ENCODE peak calls at places on chromosomes 7 and 10, in nine cellular contexts. Q is psoas muscle; I is right atrium auricular region; E is stomach; N is left ventricle myocardium inferior; Z is CD4-positive, alpha-beta memory T cell; J is tibial nerve; C is endothelial cell of umbilical vein; G is cardiac muscle cell. P is an unnamed sample.

GRCh38 chr10:22805304-22805703 is 90.9 kb upstream of the PIP4K2A start:
- DNase-seq in Q (no peak), I (no peak), E (no peak), N (no peak), Z (no peak), J (no peak), C (peak; percentile 31), G (peak; percentile 39), P (no peak)

GRCh38 chr10:81018898-81019890 is 481.5 kb downstream of the SH2D4B start:
- DNase-seq in Q (no peak), I (no peak), E (no peak), N (no peak), Z (peak; percentile 6), J (no peak), C (peak; percentile 53), G (peak; percentile 65), P (peak; percentile 70)

GRCh38 chr7:106693659-106694353 is 32.8 kb upstream of the CCDC71L start:
- DNase-seq in Q (no peak), I (no peak), E (no peak), N (no peak), Z (no peak), J (no peak), C (no peak), G (no peak), P (peak; percentile 31)

GRCh38 chr10:8189458-8189857 is 135.0 kb downstream of the GATA3 start:
- DNase-seq in Q (no peak), I (no peak), E (no peak), N (no peak), Z (no peak), J (no peak), C (no peak), G (no peak), P (no peak)

GRCh38 chr7:37524807-37525206 is 76.1 kb upstream of the ELMO1 start:
- DNase-seq in Q (no peak), I (no peak), E (no peak), N (no peak), Z (no peak), J (no peak), C (no peak), G (no peak), P (no peak)

GRCh38 chr10:33483124-33483794 is 148.8 kb upstream of the NRP1 start:
- DNase-seq in Q (no peak), I (no peak), E (no peak), N (no peak), Z (no peak), J (no peak), C (no peak), G (no peak), P (no peak)

GRCh38 chr7:132815696-132816334 is 239.5 kb upstream of the PLXNA4 start:
- DNase-seq in Q (no peak), I (no peak), E (no peak), N (no peak), Z (no peak), J (no peak), C (peak; percentile 49), G (peak; percentile 29), P (no peak)

GRCh38 chr10:36880898-36881297 is 244.5 kb upstream of the ANKRD30A start:
- DNase-seq in Q (no peak), I (no peak), E (no peak), N (no peak), Z (no peak), J (no peak), C (peak; percentile 20), G (peak; percentile 44), P (no peak)

GRCh38 chr7:84370114-84370513 is 175.5 kb upstream of the SEMA3A start:
- DNase-seq in Q (no peak), I (no peak), E (no peak), N (no peak), Z (no peak), J (no peak), C (no peak), G (no peak), P (no peak)

GRCh38 chr7:32243891-32244290 is 173.7 kb upstream of the PDE1C start:
- DNase-seq in Q (no peak), I (no peak), E (no peak), N (no peak), Z (no peak), J (no peak), C (no peak), G (no peak), P (no peak)

GRCh38 chr7:129859188-129859587 is 93.6 kb downstream of the UBE2H start:
- DNase-seq in Q (no peak), I (no peak), E (no peak), N (no peak), Z (no peak), J (no peak), C (no peak), G (peak; percentile 77), P (no peak)

GRCh38 chr7:106608664-106609063 is 52.3 kb downstream of the CCDC71L start:
- DNase-seq in Q (no peak), I (no peak), E (no peak), N (no peak), Z (no peak), J (no peak), C (no peak), G (no peak), P (no peak)

GRCh38 chr10:73635781-73636180 is 5.5 kb downstream of the MYOZ1 start:
- DNase-seq in Q (peak; percentile 26), I (no peak), E (no peak), N (no peak), Z (no peak), J (no peak), C (no peak), G (no peak), P (no peak)

GRCh38 chr10:69374242-69374641 is 42.5 kb downstream of the TACR2 start:
- DNase-seq in Q (no peak), I (no peak), E (no peak), N (no peak), Z (no peak), J (no peak), C (no peak), G (no peak), P (no peak)
- H3K27ac ChIP-seq in Q (peak overlapping the region; percentile 78), I (peak overlapping the region; percentile 57), E (peak overlapping the region; percentile 49), N (no peak overlapping the region), Z (no peak overlapping the region), J (no peak overlapping the region), C (no peak overlapping the region), G (no peak overlapping the region), P (no peak overlapping the region)

GRCh38 chr10:84423729-84424128 is 95.3 kb downstream of the CCSER2 start:
- DNase-seq in Q (no peak), I (no peak), E (no peak), N (no peak), Z (no peak), J (no peak), C (no peak), G (no peak), P (no peak)
- H3K27ac ChIP-seq in Q (peak overlapping the region; percentile 90), I (peak overlapping the region; percentile 88), E (peak overlapping the region; percentile 81), N (peak overlapping the region; percentile 90), Z (no peak overlapping the region), J (peak overlapping the region; percentile 71), C (no peak overlapping the region), G (no peak overlapping the region), P (no peak overlapping the region)

DNA sequence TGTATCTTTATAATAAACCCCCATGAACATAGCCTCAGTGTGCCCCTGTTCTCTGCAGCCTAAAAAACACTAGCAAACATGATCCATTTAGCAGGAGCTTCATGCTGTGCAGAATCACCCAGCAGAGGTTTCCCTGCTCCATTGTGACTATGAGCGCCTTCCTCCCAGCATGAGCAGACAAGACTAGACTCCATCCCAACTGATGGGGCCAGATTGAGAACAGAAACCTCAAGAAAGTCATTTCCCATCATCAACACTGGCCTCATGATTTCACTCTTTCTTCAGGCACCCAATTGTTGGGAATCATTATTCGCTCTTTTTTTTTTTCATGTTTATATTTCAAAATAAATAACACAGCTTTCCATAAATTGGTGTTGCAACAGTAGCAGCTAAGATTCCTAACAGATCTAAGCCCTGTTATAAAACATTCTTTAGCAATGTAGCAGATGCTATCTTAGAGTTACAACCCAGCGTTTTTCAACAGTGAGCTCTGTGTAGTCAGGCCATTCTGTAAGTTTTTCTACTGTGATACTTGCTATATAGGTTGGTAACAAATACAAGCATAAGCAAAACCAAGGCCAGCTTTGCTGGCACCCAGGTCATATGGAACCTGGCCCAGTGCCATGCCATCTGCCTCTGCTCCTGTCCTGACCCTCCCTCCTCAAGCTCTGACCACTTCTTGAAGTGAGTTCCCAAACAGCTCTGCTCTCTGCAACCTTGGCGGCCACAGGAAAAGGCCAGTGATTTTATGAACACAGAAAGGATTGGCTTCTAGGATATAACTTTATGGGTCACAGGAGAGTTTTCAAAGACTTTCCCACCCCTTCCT is 13.0 kb downstream of the NOD1 start:
- DNase-seq in Q (no peak), I (no peak), E (no peak), N (no peak), Z (no peak), J (no peak), C (peak; percentile 28), G (peak; percentile 49), P (no peak)
- H3K27ac ChIP-seq in Q (no peak overlapping the region), I (peak overlapping the region; percentile 20), E (peak overlapping the region; percentile 87), N (peak overlapping the region; percentile 62), Z (no peak overlapping the region), J (peak overlapping the region; percentile 50), C (no peak overlapping the region), G (no peak overlapping the region), P (peak overlapping the region; percentile 71)

GRCh38 chr10:13632407-13632806 is 45.6 kb downstream of the PRPF18 start:
- DNase-seq in Q (no peak), I (no peak), E (no peak), N (no peak), Z (no peak), J (no peak), C (no peak), G (no peak), P (no peak)
- H3K27ac ChIP-seq in Q (peak overlapping the region; percentile 66), I (peak overlapping the region; percentile 88), E (peak overlapping the region; percentile 85), N (peak overlapping the region; percentile 88), Z (no peak overlapping the region), J (no peak overlapping the region), C (no peak overlapping the region), G (no peak overlapping the region), P (no peak overlapping the region)

GRCh38 chr10:24722131-24722675 is 1.5 kb downstream of the ARHGAP21 start:
- DNase-seq in Q (no peak), I (no peak), E (no peak), N (no peak), Z (no peak), J (no peak), C (peak; percentile 44), G (no peak), P (no peak)

GRCh38 chr10:24724381-24725228 is 918 bp upstream of the ARHGAP21 start:
- DNase-seq in Q (peak; percentile 97), I (peak; percentile 99), E (peak; percentile 98), N (peak; percentile 98), Z (peak; percentile 93), J (peak; percentile 98), C (peak; percentile 97), G (peak; percentile 98), P (peak; percentile 35)

GRCh38 chr10:24722676-24723385 is 856 bp downstream of the ARHGAP21 start:
- DNase-seq in Q (peak; percentile 68), I (no peak), E (peak; percentile 68), N (peak; percentile 76), Z (peak; percentile 46), J (peak; percentile 31), C (peak; percentile 59), G (peak; percentile 67), P (no peak)

GRCh38 chr10:24723788-24724380 is at the start of gene ARHGAP21:
- DNase-seq in Q (peak; percentile 76), I (peak; percentile 69), E (peak; percentile 71), N (peak; percentile 81), Z (peak; percentile 27), J (peak; percentile 56), C (peak; percentile 73), G (peak; percentile 85), P (no peak)

GRCh38 chr10:24723386-24723787 is 300 bp downstream of the ARHGAP21 start:
- DNase-seq in Q (peak; percentile 53), I (no peak), E (peak; percentile 41), N (no peak), Z (no peak), J (no peak), C (no peak), G (peak; percentile 52), P (no peak)
- H3K27ac ChIP-seq in Q (peak overlapping the region; percentile 99), I (peak overlapping the region; percentile 97), E (peak overlapping the region; percentile 98), N (peak overlapping the region; percentile 99), Z (peak overlapping the region; percentile 58), J (peak overlapping the region; percentile 96), C (peak overlapping the region; percentile 85), G (peak overlapping the region; percentile 95), P (no peak overlapping the region)